ENCODE peak calls at places on chromosomes 5 and 9, in nine cellular contexts. V is RWPE2, B is GM06990, Y is cardiac muscle cell, Z is mammary epithelial cell, H is right lobe of liver, T is colonic mucosa, P is HFF-Myc, A is AG09309. S is an unnamed sample.

GRCh38 chr9:126676685-126677143 is 63.0 kb downstream of the LMX1B start:
- DNase-seq in B (no peak), T (no peak), H (no peak), V (no peak), Z (peak; percentile 46), Y (peak; percentile 36), A (no peak), P (no peak), S (no peak)

GRCh38 chr5:178069909-178070308 is 43.4 kb upstream of the N4BP3 start:
- DNase-seq in B (no peak), H (no peak), Z (peak; percentile 28), V (no peak), A (no peak), P (no peak), T (peak; percentile 32), Y (peak; percentile 58), S (no peak)

GRCh38 chr5:446864-447263 is 3.9 kb downstream of the EXOC3 start:
- DNase-seq in Z (peak; percentile 16), P (no peak), A (no peak), T (no peak), H (no peak), B (no peak), V (no peak), Y (peak; percentile 50), S (peak; percentile 61)

GRCh38 chr9:127561491-127562270 is 50.4 kb upstream of the STXBP1 start:
- DNase-seq in T (peak; percentile 82), B (no peak), V (peak; percentile 98), H (no peak), Z (peak; percentile 99), A (peak; percentile 97), P (peak; percentile 98), Y (no peak), S (peak; percentile 100)

GRCh38 chr9:124292696-124293593 is 35.2 kb downstream of the NEK6 start:
- DNase-seq in T (no peak), Z (no peak), B (no peak), H (no peak), Y (no peak), P (no peak), A (no peak), V (no peak), S (no peak)

GRCh38 chr5:116939641-116940040 is 365.0 kb upstream of the SEMA6A start:
- DNase-seq in V (no peak), A (no peak), Z (no peak), P (no peak), T (no peak), Y (peak; percentile 26), B (no peak), H (no peak), S (no peak)

GRCh38 chr5:44332360-44332971 is 56.8 kb downstream of the FGF10 start:
- DNase-seq in Y (peak; percentile 71), A (peak; percentile 10), Z (peak; percentile 32), H (no peak), V (no peak), B (no peak), P (no peak), T (no peak), S (peak; percentile 1)

GRCh38 chr9:110995511-110996340 is 42.5 kb downstream of the LPAR1 start:
- DNase-seq in P (no peak), V (no peak), Z (no peak), Y (no peak), A (no peak), H (no peak), B (peak; percentile 66), T (no peak), S (peak; percentile 60)

GRCh38 chr5:14465776-14466175 is 115.8 kb upstream of the OTULINL start:
- DNase-seq in Z (no peak), T (no peak), H (no peak), A (no peak), V (no peak), Y (no peak), B (no peak), P (no peak), S (no peak)

GRCh38 chr5:82225525-82226172 is 52.5 kb downstream of the RPS23 start:
- DNase-seq in Y (peak; percentile 68), B (peak; percentile 23), Z (peak; percentile 60), T (peak; percentile 73), P (peak; percentile 43), A (peak; percentile 13), V (no peak), H (no peak), S (peak; percentile 37)

GRCh38 chr9:76136986-76137385 is 246.5 kb downstream of the PCSK5 start:
- DNase-seq in T (no peak), H (no peak), Y (no peak), P (peak; percentile 69), Z (peak; percentile 62), A (peak; percentile 5), V (no peak), B (no peak), S (peak; percentile 82)

GRCh38 chr5:135823799-135824366 is 10.6 kb upstream of the SLC25A48 start:
- DNase-seq in T (no peak), V (no peak), Y (no peak), P (no peak), B (no peak), H (no peak), A (no peak), Z (no peak), S (no peak)

GRCh38 chr5:92402045-92402444 is 1018.9 kb upstream of the ARRDC3 start:
- DNase-seq in V (no peak), H (no peak), P (no peak), A (no peak), Z (peak; percentile 28), Y (no peak), T (no peak), B (no peak), S (peak; percentile 44)

GRCh38 chr5:116273458-116274242 is 188.8 kb downstream of the COMMD10 start:
- DNase-seq in P (peak; percentile 12), A (no peak), V (no peak), Y (no peak), H (no peak), B (peak; percentile 26), T (no peak), Z (no peak), S (peak; percentile 3)

GRCh38 chr5:87020099-87020934 is 247.4 kb upstream of the RASA1 start:
- DNase-seq in V (peak; percentile 39), A (no peak), Y (peak; percentile 41), Z (peak; percentile 13), T (peak; percentile 37), P (no peak), B (peak; percentile 36), H (no peak), S (peak; percentile 3)

GRCh38 chr5:38023799-38024198 is 184.0 kb upstream of the GDNF start:
- DNase-seq in V (no peak), T (no peak), Z (no peak), B (no peak), A (no peak), Y (no peak), P (no peak), H (no peak), S (no peak)
- TF ChIP-seq CTCF in V (peak; percentile 37), T (no peak), Z (peak; percentile 23), B (no peak), A (no peak), Y (no peak), P (no peak), H (peak; percentile 28), S (no peak)

DNA sequence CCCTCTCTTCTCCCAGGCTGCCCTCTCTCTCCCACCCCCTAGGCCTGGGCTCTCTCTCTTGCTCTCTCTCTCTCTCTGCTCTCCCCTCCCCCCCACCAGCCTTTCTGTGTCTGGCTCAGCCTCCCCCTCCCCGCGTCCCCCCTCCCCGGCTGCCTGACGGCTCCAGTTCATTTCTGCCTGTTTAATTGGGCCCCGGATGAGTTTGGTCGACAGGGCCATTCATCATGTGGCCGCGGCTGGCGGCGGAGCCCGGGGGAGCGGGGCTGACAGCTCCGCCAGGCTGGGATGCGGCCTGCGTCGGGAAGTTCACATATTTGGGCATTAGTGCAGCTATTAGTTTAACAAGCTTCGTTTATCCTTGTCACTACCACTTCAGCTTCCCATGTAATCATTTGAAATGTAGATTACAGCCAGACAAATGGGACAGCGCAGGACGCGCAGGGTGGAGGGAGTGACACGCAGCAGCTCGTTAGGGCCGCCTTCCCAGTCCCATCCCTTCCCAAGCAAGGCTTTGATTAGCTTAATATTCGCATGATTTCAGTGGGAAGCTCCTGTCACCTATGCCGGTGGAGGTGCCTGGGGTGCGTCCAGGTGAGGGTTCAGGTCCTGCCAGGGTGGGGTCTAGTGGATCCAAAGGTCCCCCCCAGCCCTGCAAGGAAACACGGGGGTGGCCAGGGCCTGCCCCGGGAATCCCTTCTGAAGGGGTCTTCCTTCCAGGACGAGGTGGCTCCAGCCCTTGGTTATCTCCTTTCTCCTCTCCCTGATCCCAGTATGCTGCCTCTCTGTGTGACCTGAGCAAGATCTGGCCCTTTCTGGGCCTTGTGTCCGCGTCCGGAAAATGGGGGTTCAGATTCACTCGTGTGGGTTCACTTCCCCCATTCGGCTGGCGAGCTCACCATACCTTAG is 214.8 kb downstream of the PAX5 start:
- DNase-seq in H (no peak), P (no peak), T (no peak), B (no peak), Y (peak; percentile 82), V (peak; percentile 34), Z (no peak), A (no peak), S (no peak)
- H3K4me3 ChIP-seq in H (no peak overlapping the region), P (no peak overlapping the region), T (no peak overlapping the region), B (no peak overlapping the region), Y (no peak overlapping the region), V (no peak overlapping the region), Z (no peak overlapping the region), A (no peak overlapping the region), S (no peak overlapping the region)

DNA sequence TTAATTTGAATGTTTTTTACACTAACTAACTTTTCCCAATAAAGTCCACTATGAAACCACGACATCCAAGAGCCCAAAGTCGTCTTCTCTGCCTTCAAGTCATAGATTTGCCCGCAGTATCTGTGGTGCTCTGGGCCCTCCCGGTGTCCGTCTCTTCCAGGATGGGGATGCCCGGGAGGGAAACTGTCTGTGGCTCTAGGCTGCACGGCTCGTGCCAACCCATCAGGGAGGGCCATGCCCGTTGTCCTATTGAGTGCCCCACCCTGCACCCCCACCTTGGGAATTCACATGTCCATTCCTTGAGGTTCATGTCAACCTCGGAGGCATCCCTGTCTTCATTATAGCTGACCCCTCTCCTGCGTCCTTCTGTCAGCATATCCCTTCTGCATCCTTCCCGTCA is 59.8 kb upstream of the LRRTM2 start:
- DNase-seq in A (no peak), Z (no peak), Y (no peak), B (no peak), V (no peak), T (no peak), P (no peak), H (no peak), S (no peak)
- TF ChIP-seq CTCF in A (no peak), Z (no peak), Y (no peak), B (no peak), V (no peak), T (no peak), P (no peak), H (no peak), S (no peak)

DNA sequence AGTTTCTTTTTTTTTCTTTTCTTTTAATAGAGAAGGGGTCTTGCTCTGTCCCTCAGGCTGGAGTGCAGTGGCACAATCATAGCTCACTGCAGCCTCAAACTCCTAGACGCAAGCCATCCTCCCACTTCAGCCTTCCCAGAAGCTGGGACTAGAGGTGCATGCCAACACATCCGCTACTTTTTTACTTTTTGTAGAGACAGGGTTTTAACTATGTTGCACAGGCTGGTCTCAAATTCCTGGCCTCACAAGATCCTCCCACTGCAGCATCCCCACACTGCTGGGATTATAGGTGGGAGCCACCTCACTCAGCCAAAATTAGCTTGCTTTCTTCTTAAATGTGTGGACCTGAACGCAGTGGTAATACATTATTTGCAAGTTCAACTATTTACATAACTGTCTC is 66.1 kb downstream of the SERINC5 start:
- DNase-seq in Z (no peak), T (no peak), Y (no peak), V (no peak), B (no peak), A (no peak), H (no peak), P (no peak), S (no peak)
- H3K4me3 ChIP-seq in Z (no peak overlapping the region), T (no peak overlapping the region), Y (no peak overlapping the region), V (no peak overlapping the region), B (no peak overlapping the region), A (no peak overlapping the region), H (no peak overlapping the region), P (no peak overlapping the region), S (no peak overlapping the region)